ENCODE peak calls at places on chromosome 11, in nine cellular contexts. One of them, this sample, is unnamed.

GRCh38 chr11:75308116-75308515 is 43.3 kb downstream of the ARRB1 start:
- DNase-seq in transverse colon: no peak
- DNase-seq in A549: no peak
- DNase-seq in body of pancreas: peak
- DNase-seq in spleen: no peak
- DNase-seq in tibial nerve: no peak
- DNase-seq in stomach: peak
- DNase-seq in suprapubic skin: no peak
- DNase-seq in prostate gland: peak
- DNase-seq in this sample: no peak

GRCh38 chr11:46659908-46660307 is 40.5 kb downstream of the ARHGAP1 start:
- DNase-seq in A549: no peak
- DNase-seq in tibial nerve: peak
- DNase-seq in prostate gland: no peak
- DNase-seq in spleen: no peak
- DNase-seq in body of pancreas: no peak
- DNase-seq in suprapubic skin: peak
- DNase-seq in transverse colon: no peak
- DNase-seq in stomach: no peak
- DNase-seq in this sample: peak

GRCh38 chr11:100719809-100720221 is 32.7 kb downstream of the ARHGAP42 start:
- DNase-seq in stomach: peak
- DNase-seq in prostate gland: peak
- DNase-seq in spleen: no peak
- DNase-seq in body of pancreas: peak
- DNase-seq in suprapubic skin: no peak
- DNase-seq in transverse colon: peak
- DNase-seq in tibial nerve: peak
- DNase-seq in A549: peak
- DNase-seq in this sample: no peak

GRCh38 chr11:111344032-111344431 is 35.0 kb downstream of the POU2AF1 start:
- DNase-seq in tibial nerve: peak
- DNase-seq in spleen: no peak
- DNase-seq in A549: no peak
- DNase-seq in stomach: no peak
- DNase-seq in transverse colon: peak
- DNase-seq in body of pancreas: peak
- DNase-seq in prostate gland: no peak
- DNase-seq in suprapubic skin: peak
- DNase-seq in this sample: peak

GRCh38 chr11:73330569-73331093 is 22.6 kb downstream of the ARHGEF17 start:
- DNase-seq in A549: peak
- DNase-seq in spleen: no peak
- DNase-seq in tibial nerve: no peak
- DNase-seq in transverse colon: no peak
- DNase-seq in prostate gland: no peak
- DNase-seq in suprapubic skin: no peak
- DNase-seq in stomach: no peak
- DNase-seq in body of pancreas: no peak
- DNase-seq in this sample: no peak

GRCh38 chr11:118572914-118573550 is 823 bp downstream of the ARCN1 start:
- DNase-seq in transverse colon: no peak
- DNase-seq in prostate gland: peak
- DNase-seq in suprapubic skin: no peak
- DNase-seq in body of pancreas: no peak
- DNase-seq in tibial nerve: no peak
- DNase-seq in A549: peak
- DNase-seq in spleen: no peak
- DNase-seq in stomach: no peak
- DNase-seq in this sample: no peak

GRCh38 chr11:10405858-10406592 is 49.0 kb upstream of the AMPD3 start:
- DNase-seq in tibial nerve: no peak
- DNase-seq in stomach: peak
- DNase-seq in transverse colon: peak
- DNase-seq in A549: peak
- DNase-seq in suprapubic skin: no peak
- DNase-seq in body of pancreas: peak
- DNase-seq in spleen: no peak
- DNase-seq in prostate gland: peak
- DNase-seq in this sample: peak

GRCh38 chr11:111465400-111465799 is 46.8 kb downstream of the BTG4 start:
- DNase-seq in transverse colon: no peak
- DNase-seq in stomach: no peak
- DNase-seq in prostate gland: no peak
- DNase-seq in suprapubic skin: no peak
- DNase-seq in A549: no peak
- DNase-seq in spleen: no peak
- DNase-seq in body of pancreas: no peak
- DNase-seq in tibial nerve: no peak
- DNase-seq in this sample: no peak

GRCh38 chr11:5696210-5696609 is 6.6 kb downstream of the TRIM22 start:
- DNase-seq in body of pancreas: no peak
- DNase-seq in tibial nerve: no peak
- DNase-seq in suprapubic skin: no peak
- DNase-seq in spleen: no peak
- DNase-seq in prostate gland: no peak
- DNase-seq in transverse colon: no peak
- DNase-seq in stomach: no peak
- DNase-seq in A549: no peak
- DNase-seq in this sample: no peak

GRCh38 chr11:134800826-134801225 is 388.8 kb upstream of the B3GAT1 start:
- DNase-seq in tibial nerve: no peak
- DNase-seq in suprapubic skin: no peak
- DNase-seq in transverse colon: no peak
- DNase-seq in stomach: no peak
- DNase-seq in body of pancreas: no peak
- DNase-seq in prostate gland: no peak
- DNase-seq in spleen: no peak
- DNase-seq in A549: no peak
- DNase-seq in this sample: no peak

GRCh38 chr11:114280696-114281095 is 15.5 kb upstream of the NNMT start:
- DNase-seq in A549: peak
- DNase-seq in prostate gland: peak
- DNase-seq in body of pancreas: peak
- DNase-seq in tibial nerve: no peak
- DNase-seq in suprapubic skin: no peak
- DNase-seq in transverse colon: no peak
- DNase-seq in stomach: peak
- DNase-seq in spleen: peak
- DNase-seq in this sample: no peak

GRCh38 chr11:57214087-57214395 is 23.0 kb downstream of the APLNR start:
- DNase-seq in stomach: no peak
- DNase-seq in transverse colon: no peak
- DNase-seq in A549: no peak
- DNase-seq in prostate gland: no peak
- DNase-seq in suprapubic skin: no peak
- DNase-seq in body of pancreas: no peak
- DNase-seq in spleen: no peak
- DNase-seq in tibial nerve: no peak
- DNase-seq in this sample: no peak

GRCh38 chr11:68314203-68314885 is 2.0 kb downstream of the LRP5 start:
- DNase-seq in A549: no peak
- DNase-seq in suprapubic skin: no peak
- DNase-seq in spleen: no peak
- DNase-seq in transverse colon: no peak
- DNase-seq in prostate gland: no peak
- DNase-seq in tibial nerve: no peak
- DNase-seq in body of pancreas: no peak
- DNase-seq in stomach: no peak
- DNase-seq in this sample: no peak

GRCh38 chr11:68313574-68314202 is 1.3 kb downstream of the LRP5 start:
- DNase-seq in transverse colon: no peak
- DNase-seq in A549: no peak
- DNase-seq in prostate gland: no peak
- DNase-seq in suprapubic skin: no peak
- DNase-seq in spleen: no peak
- DNase-seq in stomach: no peak
- DNase-seq in body of pancreas: no peak
- DNase-seq in tibial nerve: no peak
- DNase-seq in this sample: no peak

GRCh38 chr11:68311155-68312116 is 955 bp upstream of the LRP5 start:
- DNase-seq in suprapubic skin: no peak
- DNase-seq in tibial nerve: no peak
- DNase-seq in transverse colon: no peak
- DNase-seq in spleen: no peak
- DNase-seq in body of pancreas: peak
- DNase-seq in stomach: no peak
- DNase-seq in A549: no peak
- DNase-seq in prostate gland: no peak
- DNase-seq in this sample: no peak

GRCh38 chr11:68312780-68313573 is 586 bp downstream of the LRP5 start:
- DNase-seq in tibial nerve: no peak
- DNase-seq in transverse colon: no peak
- DNase-seq in A549: no peak
- DNase-seq in body of pancreas: peak
- DNase-seq in stomach: no peak
- DNase-seq in suprapubic skin: no peak
- DNase-seq in prostate gland: no peak
- DNase-seq in spleen: no peak
- DNase-seq in this sample: no peak

DNA sequence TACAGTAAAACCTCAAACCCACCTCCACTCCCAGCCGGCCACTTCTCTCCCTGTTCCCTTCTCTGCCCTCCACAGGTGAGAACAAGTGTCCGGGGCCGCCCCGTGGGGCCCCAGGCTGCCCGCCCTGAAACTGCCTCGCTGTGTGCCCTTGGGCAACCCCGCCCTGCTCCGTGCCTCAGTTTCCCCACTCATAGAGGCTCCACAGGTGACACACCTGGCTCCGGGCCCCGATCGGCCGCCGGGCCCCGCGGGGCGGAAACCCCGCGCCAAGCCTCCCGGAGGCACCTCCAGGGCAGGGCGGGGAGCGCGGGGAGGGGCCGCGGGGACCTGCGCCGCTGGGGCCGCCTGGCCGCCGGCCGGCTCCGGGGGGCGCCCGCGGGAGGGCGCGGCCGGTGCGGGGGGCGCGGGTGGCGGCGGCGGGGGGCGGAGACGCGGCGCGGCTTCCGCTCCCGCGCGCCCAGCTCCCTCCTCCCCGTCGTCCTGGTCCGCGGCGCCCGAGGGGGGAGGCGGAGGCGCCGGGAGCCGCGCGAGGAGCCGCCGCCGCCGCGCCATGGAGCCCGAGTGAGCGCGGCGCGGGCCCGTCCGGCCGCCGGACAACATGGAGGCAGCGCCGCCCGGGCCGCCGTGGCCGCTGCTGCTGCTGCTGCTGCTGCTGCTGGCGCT is at the start of gene LRP5:
- DNase-seq in body of pancreas: peak
- DNase-seq in prostate gland: no peak
- DNase-seq in tibial nerve: no peak
- DNase-seq in spleen: no peak
- DNase-seq in stomach: no peak
- DNase-seq in suprapubic skin: no peak
- DNase-seq in transverse colon: peak
- DNase-seq in A549: no peak
- DNase-seq in this sample: no peak
- TF ChIP-seq POLR2A in body of pancreas: no peak
- TF ChIP-seq POLR2A in prostate gland: no peak
- TF ChIP-seq POLR2A in tibial nerve: no peak
- TF ChIP-seq POLR2A in spleen: no peak
- TF ChIP-seq POLR2A in stomach: no peak
- TF ChIP-seq POLR2A in suprapubic skin: no peak
- TF ChIP-seq POLR2A in transverse colon: no peak
- TF ChIP-seq POLR2A in A549: peak
- TF ChIP-seq POLR2A in this sample: no peak

DNA sequence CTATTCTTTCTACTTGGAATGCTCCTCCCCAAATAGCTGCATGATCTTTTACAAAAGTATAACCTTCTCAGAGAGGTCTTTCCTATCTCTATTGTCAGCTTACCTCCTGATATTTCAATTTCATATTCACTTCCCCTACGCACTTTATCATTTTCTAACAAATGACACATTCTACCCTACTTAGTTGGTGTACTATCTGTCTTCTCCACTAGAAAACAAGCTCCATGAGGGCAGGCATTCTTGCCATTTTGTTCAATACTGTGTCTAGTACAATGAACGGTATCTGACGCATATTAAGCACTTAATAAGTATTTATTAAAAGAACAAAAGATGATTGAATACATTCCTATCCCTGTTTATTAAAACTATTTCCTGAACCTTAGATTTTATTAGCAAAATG is 96.5 kb upstream of the APOA1 start:
- DNase-seq in body of pancreas: no peak
- DNase-seq in suprapubic skin: no peak
- DNase-seq in A549: no peak
- DNase-seq in stomach: no peak
- DNase-seq in spleen: no peak
- DNase-seq in prostate gland: no peak
- DNase-seq in transverse colon: no peak
- DNase-seq in tibial nerve: no peak
- DNase-seq in this sample: no peak
- H3K4me3 ChIP-seq in body of pancreas: no peak
- H3K4me3 ChIP-seq in suprapubic skin: no peak
- H3K4me3 ChIP-seq in A549: no peak
- H3K4me3 ChIP-seq in stomach: no peak
- H3K4me3 ChIP-seq in spleen: no peak
- H3K4me3 ChIP-seq in prostate gland: no peak
- H3K4me3 ChIP-seq in transverse colon: no peak
- H3K4me3 ChIP-seq in tibial nerve: no peak
- H3K4me3 ChIP-seq in this sample: no peak

GRCh38 chr11:66312549-66313320 is 4.1 kb downstream of the CD248 start:
- DNase-seq in A549: peak
- DNase-seq in body of pancreas: peak
- DNase-seq in tibial nerve: peak
- DNase-seq in stomach: peak
- DNase-seq in spleen: peak
- DNase-seq in prostate gland: peak
- DNase-seq in suprapubic skin: peak
- DNase-seq in transverse colon: peak
- DNase-seq in this sample: peak
- TF ChIP-seq POLR2A in A549: peak
- TF ChIP-seq POLR2A in body of pancreas: no peak
- TF ChIP-seq POLR2A in tibial nerve: peak
- TF ChIP-seq POLR2A in stomach: no peak
- TF ChIP-seq POLR2A in spleen: no peak
- TF ChIP-seq POLR2A in prostate gland: peak
- TF ChIP-seq POLR2A in suprapubic skin: no peak
- TF ChIP-seq POLR2A in transverse colon: peak
- TF ChIP-seq POLR2A in this sample: no peak

DNA sequence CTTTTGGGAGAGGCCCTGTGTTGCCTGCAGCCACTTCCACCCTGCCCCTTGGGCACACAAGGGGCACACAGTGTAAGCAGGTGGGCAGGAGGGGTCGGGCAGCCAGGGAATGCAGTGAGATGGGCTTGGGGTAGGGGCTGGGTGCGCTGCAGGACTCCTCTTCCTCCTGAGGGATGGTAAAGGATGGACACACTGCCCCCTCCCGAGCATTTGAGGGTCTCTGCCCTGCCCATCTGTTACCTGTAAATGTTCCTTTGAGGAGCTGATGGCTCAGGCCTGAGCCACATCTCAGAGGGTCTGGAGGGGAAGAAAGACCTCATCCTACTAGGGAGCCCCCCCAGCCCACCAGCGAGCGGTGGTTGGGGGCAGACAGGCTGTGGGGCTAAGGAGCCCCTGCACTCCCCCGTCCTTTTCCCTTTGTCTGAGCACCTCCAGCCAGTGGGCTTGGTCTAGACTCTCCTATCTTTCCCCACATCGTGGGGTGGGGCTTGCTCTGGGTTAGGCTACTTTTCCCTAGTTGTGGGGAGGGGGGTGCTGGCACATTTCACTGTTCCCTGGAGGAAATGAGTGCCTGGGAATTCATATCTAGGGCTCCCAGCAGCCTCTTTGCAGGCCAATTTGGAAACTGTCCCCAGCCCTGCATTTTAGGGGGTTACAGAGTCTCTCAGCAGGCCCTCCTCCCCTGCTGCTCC is 1.7 kb upstream of the TSSC4 start:
- DNase-seq in stomach: no peak
- DNase-seq in prostate gland: no peak
- DNase-seq in suprapubic skin: no peak
- DNase-seq in spleen: no peak
- DNase-seq in A549: no peak
- DNase-seq in tibial nerve: no peak
- DNase-seq in transverse colon: no peak
- DNase-seq in body of pancreas: no peak
- DNase-seq in this sample: no peak
- H3K4me3 ChIP-seq in stomach: peak
- H3K4me3 ChIP-seq in prostate gland: no peak
- H3K4me3 ChIP-seq in suprapubic skin: peak
- H3K4me3 ChIP-seq in spleen: no peak
- H3K4me3 ChIP-seq in A549: peak
- H3K4me3 ChIP-seq in tibial nerve: no peak
- H3K4me3 ChIP-seq in transverse colon: no peak
- H3K4me3 ChIP-seq in body of pancreas: no peak
- H3K4me3 ChIP-seq in this sample: no peak

This sample was measured in lower leg skin.